ENCODE peak calls at places on chromosomes 2 and 18, in ten cellular contexts. O is activated naive CD4-positive, alpha-beta T cell treated with anti-CD3 and anti-CD28 coated beads, Interleukin-2, amount 10 ng/mL, durations not matched to agents 7 days and 5 days; V is T-helper 17 cell; F is pons; Q is RCC 7860; K is GM12865; N is astrocyte of the cerebellum; Z is AG10803; X is NCI-H2029 treated with DMSO at 0.1 percent for 48 hours; T is activated CD4-positive, alpha-beta T cell treated with anti-CD3 and anti-CD28 coated beads for 1 hour. I is an unnamed sample.

GRCh38 chr2:231190531-231191197 is 7.8 kb upstream of the ARMC9 start:
- DNase-seq in O (no peak), V (no peak), F (no peak), Q (no peak), K (no peak), N (no peak), Z (peak), X (no peak), T (no peak), I (peak)

GRCh38 chr2:127118038-127118437 is 11.1 kb upstream of the BIN1 start:
- DNase-seq in O (no peak), V (no peak), F (no peak), Q (no peak), K (no peak), N (no peak), Z (no peak), X (no peak), T (no peak), I (no peak)

GRCh38 chr2:134087371-134087921 is 166.4 kb upstream of the MGAT5 start:
- DNase-seq in O (no peak), V (no peak), F (no peak), Q (peak), K (no peak), N (peak), Z (no peak), X (no peak), T (no peak), I (no peak)

GRCh38 chr18:10119991-10120390 is 206.2 kb downstream of the VAPA start:
- DNase-seq in O (no peak), V (no peak), F (no peak), Q (no peak), K (no peak), N (no peak), Z (no peak), X (no peak), T (no peak), I (no peak)

GRCh38 chr18:12883003-12883683 is 894 bp downstream of the PTPN2 start:
- DNase-seq in O (peak), V (no peak), F (no peak), Q (no peak), K (no peak), N (no peak), Z (no peak), X (no peak), T (no peak), I (no peak)

GRCh38 chr18:76588591-76589303 is 93.7 kb upstream of the ZNF516 start:
- DNase-seq in O (no peak), V (no peak), F (no peak), Q (no peak), K (no peak), N (no peak), Z (no peak), X (no peak), T (no peak), I (no peak)

GRCh38 chr2:219851801-219852481 is 224.5 kb downstream of the SLC4A3 start:
- DNase-seq in O (no peak), V (no peak), F (no peak), Q (no peak), K (no peak), N (no peak), Z (peak), X (no peak), T (no peak), I (no peak)

GRCh38 chr18:54140641-54141040 is 83.8 kb downstream of the MBD2 start:
- DNase-seq in O (no peak), V (no peak), F (no peak), Q (no peak), K (no peak), N (no peak), Z (peak), X (no peak), T (no peak), I (no peak)

GRCh38 chr2:54657664-54658083 is 65.8 kb upstream of the EML6 start:
- DNase-seq in O (peak), V (no peak), F (peak), Q (peak), K (peak), N (no peak), Z (no peak), X (no peak), T (no peak), I (peak)

GRCh38 chr2:180125245-180125962 is 118.3 kb upstream of the CWC22 start:
- DNase-seq in O (peak), V (no peak), F (peak), Q (peak), K (peak), N (peak), Z (peak), X (peak), T (peak), I (peak)

GRCh38 chr2:138294451-138294850 is 207.1 kb upstream of the SPOPL start:
- DNase-seq in O (no peak), V (no peak), F (no peak), Q (no peak), K (no peak), N (no peak), Z (no peak), X (no peak), T (no peak), I (no peak)

GRCh38 chr2:83459456-83459855 is 999.6 kb downstream of the SUCLG1 start:
- DNase-seq in O (no peak), V (no peak), F (no peak), Q (no peak), K (no peak), N (no peak), Z (no peak), X (no peak), T (no peak), I (no peak)

GRCh38 chr18:9101730-9102390 is 639 bp upstream of the NDUFV2 start:
- DNase-seq in O (peak), V (no peak), F (peak), Q (peak), K (peak), N (no peak), Z (peak), X (peak), T (no peak), I (peak)

GRCh38 chr18:47953471-47953931 is 23.0 kb upstream of the SMAD2 start:
- DNase-seq in O (peak), V (no peak), F (peak), Q (peak), K (peak), N (peak), Z (peak), X (peak), T (no peak), I (no peak)

GRCh38 chr18:35054401-35054800 is 13.2 kb downstream of the MAPRE2 start:
- DNase-seq in O (no peak), V (no peak), F (no peak), Q (no peak), K (no peak), N (no peak), Z (no peak), X (no peak), T (no peak), I (no peak)

GRCh38 chr2:42925742-42926437 is 133.5 kb upstream of the HAAO start:
- DNase-seq in O (no peak), V (no peak), F (peak), Q (no peak), K (no peak), N (no peak), Z (peak), X (no peak), T (no peak), I (no peak)

GRCh38 chr2:155161314-155161713 is 462.8 kb downstream of the KCNJ3 start:
- DNase-seq in O (no peak), V (no peak), F (no peak), Q (no peak), K (no peak), N (no peak), Z (no peak), X (no peak), T (no peak), I (no peak)

GRCh38 chr2:102268529-102269524 is 42.5 kb upstream of the IL1RL1 start:
- DNase-seq in O (no peak), V (no peak), F (no peak), Q (no peak), K (no peak), N (no peak), Z (peak), X (no peak), T (no peak), I (no peak)

GRCh38 chr2:231487197-231487596 is 22.9 kb upstream of the NCL start:
- DNase-seq in O (no peak), V (no peak), F (no peak), Q (no peak), K (no peak), N (no peak), Z (no peak), X (no peak), T (no peak), I (no peak)

GRCh38 chr2:213252206-213252605 is 32.1 kb upstream of the SPAG16 start:
- DNase-seq in O (no peak), V (no peak), F (peak), Q (no peak), K (no peak), N (no peak), Z (no peak), X (no peak), T (no peak), I (no peak)

GRCh38 chr2:54528311-54528945 is 72.3 kb downstream of the SPTBN1 start:
- DNase-seq in O (no peak), V (no peak), F (no peak), Q (peak), K (no peak), N (peak), Z (peak), X (no peak), T (no peak), I (no peak)

GRCh38 chr2:180056367-180057118 is 49.4 kb upstream of the CWC22 start:
- DNase-seq in O (no peak), V (no peak), F (no peak), Q (no peak), K (no peak), N (no peak), Z (no peak), X (no peak), T (no peak), I (no peak)

GRCh38 chr18:6406075-6406909 is 8.4 kb downstream of the L3MBTL4 start:
- DNase-seq in O (no peak), V (no peak), F (no peak), Q (peak), K (no peak), N (no peak), Z (peak), X (no peak), T (no peak), I (peak)

GRCh38 chr2:27070653-27071276 is 689 bp downstream of the OST4 start:
- DNase-seq in O (no peak), V (no peak), F (no peak), Q (no peak), K (no peak), N (no peak), Z (no peak), X (no peak), T (no peak), I (no peak)

I was measured in brain microvascular endothelial cell.